ENCODE peak calls at places on chromosomes 2 and 18, in five cellular contexts. B is A549, O is GM12878, N is K562, Q is SK-N-SH. V is an unnamed sample.

GRCh38 chr18:77056399-77057015 is 76.1 kb downstream of the MBP start:
- DNase-seq in B (no peak), O (no peak), N (no peak), Q (no peak), V (no peak)

GRCh38 chr2:73203055-73203681 is 794 bp downstream of the NOTO start:
- DNase-seq in B (peak), O (no peak), N (no peak), Q (peak), V (no peak)

GRCh38 chr18:68694316-68694715 is 20.6 kb downstream of the TMX3 start:
- DNase-seq in B (no peak), O (no peak), N (no peak), Q (no peak), V (no peak)

GRCh38 chr2:12585784-12586183 is 131.0 kb upstream of the TRIB2 start:
- DNase-seq in B (no peak), O (no peak), N (no peak), Q (no peak), V (no peak)

GRCh38 chr2:35548171-35548570 is 807.4 kb upstream of the CRIM1 start:
- DNase-seq in B (no peak), O (no peak), N (no peak), Q (no peak), V (peak)

GRCh38 chr2:35522434-35522833 is 833.1 kb upstream of the CRIM1 start:
- DNase-seq in B (no peak), O (no peak), N (no peak), Q (no peak), V (no peak)

GRCh38 chr18:59662008-59662701 is 35.1 kb downstream of the CCBE1 start:
- DNase-seq in B (no peak), O (no peak), N (no peak), Q (no peak), V (peak)

GRCh38 chr18:14189858-14190257 is 57.6 kb upstream of the ZNF519 start:
- DNase-seq in B (peak), O (no peak), N (no peak), Q (no peak), V (no peak)

GRCh38 chr18:22606563-22607283 is 189.0 kb upstream of the CTAGE1 start:
- DNase-seq in B (no peak), O (no peak), N (no peak), Q (no peak), V (peak)

GRCh38 chr18:7872569-7872968 is 305.5 kb downstream of the PTPRM start:
- DNase-seq in B (peak), O (no peak), N (no peak), Q (peak), V (peak)

GRCh38 chr2:146940016-146940685 is 904.7 kb upstream of the ACVR2A start:
- DNase-seq in B (no peak), O (no peak), N (no peak), Q (no peak), V (no peak)

GRCh38 chr2:216775043-216775453 is 79.7 kb upstream of the IGFBP5 start:
- DNase-seq in B (peak), O (no peak), N (peak), Q (peak), V (peak)

GRCh38 chr2:72096181-72096580 is 51.5 kb downstream of the CYP26B1 start:
- DNase-seq in B (no peak), O (no peak), N (no peak), Q (no peak), V (no peak)

GRCh38 chr2:172889767-172890430 is 154.3 kb downstream of the RAPGEF4 start:
- DNase-seq in B (no peak), O (no peak), N (no peak), Q (peak), V (no peak)

GRCh38 chr2:9639000-9639602 is 8.3 kb upstream of the YWHAQ start:
- DNase-seq in B (no peak), O (no peak), N (no peak), Q (no peak), V (no peak)

GRCh38 chr18:8910186-8910585 is 192.3 kb upstream of the NDUFV2 start:
- DNase-seq in B (no peak), O (no peak), N (no peak), Q (no peak), V (no peak)

GRCh38 chr2:176280156-176280555 is 10.9 kb downstream of the MTX2 start:
- DNase-seq in B (no peak), O (no peak), N (no peak), Q (no peak), V (no peak)

GRCh38 chr2:175571078-175571653 is 389.7 kb upstream of the ATP5MC3 start:
- DNase-seq in B (no peak), O (no peak), N (no peak), Q (no peak), V (no peak)

GRCh38 chr2:55616509-55617159 is 788 bp downstream of the PPP4R3B start:
- DNase-seq in B (peak), O (no peak), N (peak), Q (peak), V (peak)

GRCh38 chr2:116537811-116538210 is 1276.7 kb upstream of the DDX18 start:
- DNase-seq in B (no peak), O (no peak), N (no peak), Q (no peak), V (no peak)

GRCh38 chr2:174771631-174772491 is 7.6 kb upstream of the CHRNA1 start:
- DNase-seq in B (peak), O (no peak), N (peak), Q (peak), V (peak)

GRCh38 chr2:59583173-59583765 is 970.2 kb downstream of the BCL11A start:
- DNase-seq in B (no peak), O (no peak), N (no peak), Q (no peak), V (no peak)

GRCh38 chr18:68284236-68284635 is 430.7 kb downstream of the TMX3 start:
- DNase-seq in B (no peak), O (no peak), N (no peak), Q (no peak), V (no peak)

GRCh38 chr18:55968550-55968949 is 380.6 kb upstream of the TCF4 start:
- DNase-seq in B (no peak), O (no peak), N (no peak), Q (no peak), V (peak)

GRCh38 chr2:212484563-212485080 is 54.0 kb downstream of the ERBB4 start:
- DNase-seq in B (no peak), O (no peak), N (no peak), Q (no peak), V (no peak)

DNA sequence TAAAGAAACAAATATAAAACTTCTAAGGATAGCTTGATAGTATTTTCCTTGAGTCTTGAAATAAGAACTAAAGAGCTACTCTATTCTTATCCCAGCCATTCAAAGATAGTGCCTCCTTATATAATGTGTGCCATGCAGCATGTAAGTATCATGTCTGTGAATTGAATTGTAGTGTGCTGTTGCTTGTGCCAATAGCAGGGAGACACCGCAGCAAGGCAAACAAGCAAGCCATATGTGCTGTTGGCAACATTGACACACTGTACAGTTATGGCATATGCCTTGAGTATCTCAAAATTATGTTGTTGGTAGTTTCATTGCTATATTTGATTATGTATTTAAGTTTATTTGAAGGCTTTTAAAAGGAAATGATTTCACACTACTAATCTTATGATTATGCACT is 58.2 kb downstream of the ERBB4 start:
- DNase-seq in B (no peak), O (no peak), N (no peak), Q (no peak), V (no peak)
- TF ChIP-seq RCOR1 in B (no peak), O (no peak), N (no peak), Q (no peak), V (no peak)

GRCh38 chr2:188889187-188889586 is 85.0 kb upstream of the COL3A1 start:
- DNase-seq in B (no peak), O (no peak), N (no peak), Q (no peak), V (no peak)

GRCh38 chr2:188881434-188881833 is 92.7 kb upstream of the COL3A1 start:
- DNase-seq in B (no peak), O (no peak), N (no peak), Q (no peak), V (no peak)

GRCh38 chr2:188884552-188884951 is 89.6 kb upstream of the COL3A1 start:
- DNase-seq in B (no peak), O (no peak), N (no peak), Q (no peak), V (peak)

GRCh38 chr2:188884051-188884450 is 90.1 kb upstream of the COL3A1 start:
- DNase-seq in B (peak), O (no peak), N (no peak), Q (no peak), V (peak)
- TF ChIP-seq RCOR1 in B (no peak), O (no peak), N (no peak), Q (no peak), V (no peak)

GRCh38 chr2:27573452-27573851 is 9.4 kb upstream of the ZNF512 start:
- DNase-seq in B (no peak), O (no peak), N (no peak), Q (no peak), V (peak)
- TF ChIP-seq RCOR1 in B (no peak), O (no peak), N (no peak), Q (no peak), V (no peak)

GRCh38 chr2:127694986-127695385 is 6.3 kb upstream of the SFT2D3 start:
- DNase-seq in B (no peak), O (no peak), N (no peak), Q (no peak), V (peak)

GRCh38 chr2:127695491-127696472 is 5.5 kb upstream of the SFT2D3 start:
- DNase-seq in B (peak), O (no peak), N (no peak), Q (peak), V (peak)

GRCh38 chr2:127700527-127701192 is 637 bp upstream of the SFT2D3 start:
- DNase-seq in B (peak), O (peak), N (peak), Q (no peak), V (no peak)

GRCh38 chr2:127698553-127699355 is 2.5 kb upstream of the SFT2D3 start:
- DNase-seq in B (no peak), O (no peak), N (no peak), Q (no peak), V (no peak)

GRCh38 chr2:127697482-127698180 is 3.7 kb upstream of the SFT2D3 start:
- DNase-seq in B (no peak), O (no peak), N (no peak), Q (no peak), V (no peak)
- TF ChIP-seq RCOR1 in B (no peak), O (no peak), N (no peak), Q (no peak), V (no peak)

DNA sequence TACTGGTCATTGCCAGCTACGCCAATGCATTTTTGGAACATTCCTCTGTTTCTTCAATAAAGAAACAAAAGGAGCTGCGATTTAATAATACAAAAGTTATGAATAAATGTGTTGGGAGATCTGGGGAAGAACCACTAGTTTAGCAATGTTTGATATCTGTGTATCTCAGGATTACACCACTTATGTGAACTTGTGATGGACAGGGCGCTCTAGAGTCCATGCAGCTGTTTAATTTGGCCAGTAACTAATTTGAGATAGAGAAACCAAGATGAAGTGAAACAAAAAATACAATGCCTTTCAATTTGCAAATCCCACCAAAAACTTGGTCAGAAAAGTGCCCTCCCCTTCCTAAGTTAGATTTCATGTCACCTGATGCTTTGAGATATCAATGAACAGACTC is 6.8 kb upstream of the DCDC2C start:
- DNase-seq in B (no peak), O (no peak), N (no peak), Q (no peak), V (no peak)
- TF ChIP-seq RCOR1 in B (no peak), O (no peak), N (no peak), Q (no peak), V (no peak)

GRCh38 chr2:212640428-212640827 is 101.8 kb upstream of the ERBB4 start:
- DNase-seq in B (no peak), O (no peak), N (no peak), Q (no peak), V (no peak)
- TF ChIP-seq RCOR1 in B (no peak), O (no peak), N (no peak), Q (no peak), V (no peak)

GRCh38 chr2:202423139-202423538 is 47.0 kb downstream of the BMPR2 start:
- DNase-seq in B (no peak), O (no peak), N (no peak), Q (no peak), V (no peak)
- TF ChIP-seq RCOR1 in B (no peak), O (no peak), N (no peak), Q (no peak), V (no peak)

GRCh38 chr2:130327703-130328527 is 14.8 kb upstream of the IMP4 start:
- DNase-seq in B (no peak), O (no peak), N (no peak), Q (no peak), V (peak)
- TF ChIP-seq RCOR1 in B (no peak), O (no peak), N (no peak), Q (no peak), V (no peak)

DNA sequence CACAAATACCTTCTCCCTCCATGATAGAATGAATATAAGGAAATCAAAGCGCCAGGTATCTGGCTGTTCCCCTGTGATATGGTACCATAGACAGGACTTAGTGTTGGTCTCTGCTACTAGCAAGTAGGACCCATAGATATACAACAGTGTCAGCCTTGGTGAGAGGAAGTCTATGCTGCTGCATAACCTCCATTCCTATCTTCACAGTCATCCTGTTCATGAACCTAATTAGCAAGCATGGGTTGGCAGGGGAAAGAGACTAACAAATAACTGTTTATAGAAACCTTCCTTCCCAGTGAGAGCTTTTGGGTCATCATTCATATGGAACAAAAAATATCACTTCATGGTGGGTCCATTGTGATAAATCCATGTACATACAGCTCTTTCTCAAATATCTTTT is 188.9 kb upstream of the FAM98A start:
- DNase-seq in B (no peak), O (no peak), N (no peak), Q (no peak), V (peak)
- TF ChIP-seq RCOR1 in B (no peak), O (no peak), N (no peak), Q (no peak), V (no peak)

V was measured in IMR-90.